ENCODE peak calls at places on chromosomes 7 and 10, in six cellular contexts. One of them, this sample, is unnamed.

GRCh38 chr10:103125323-103126267 is 67.5 kb downstream of the NT5C2 start:
- DNase-seq in non-pigmented ciliary epithelial cell: no peak
- DNase-seq in SHP77: no peak
- DNase-seq in NCI-H1092 treated with DMSO at 0.1 percent for 48 hours: no peak
- DNase-seq in spleen: no peak
- DNase-seq in activated T-helper 1 cell treated with Interleukin-2 at 50 U/mL for 16 hours: no peak
- DNase-seq in this sample: no peak

GRCh38 chr7:107874605-107875446 is 16.2 kb upstream of the DLD start:
- DNase-seq in activated T-helper 1 cell treated with Interleukin-2 at 50 U/mL for 16 hours: no peak
- DNase-seq in spleen: no peak
- DNase-seq in NCI-H1092 treated with DMSO at 0.1 percent for 48 hours: peak; percentile 73
- DNase-seq in non-pigmented ciliary epithelial cell: no peak
- DNase-seq in SHP77: peak; percentile 61
- DNase-seq in this sample: peak; percentile 68

GRCh38 chr10:5517546-5517945 is 7.2 kb upstream of the CALML3 start:
- DNase-seq in NCI-H1092 treated with DMSO at 0.1 percent for 48 hours: no peak
- DNase-seq in activated T-helper 1 cell treated with Interleukin-2 at 50 U/mL for 16 hours: no peak
- DNase-seq in spleen: no peak
- DNase-seq in SHP77: no peak
- DNase-seq in non-pigmented ciliary epithelial cell: no peak
- DNase-seq in this sample: no peak

GRCh38 chr10:121886997-121887622 is 40.7 kb downstream of the ATE1 start:
- DNase-seq in non-pigmented ciliary epithelial cell: peak; percentile 44
- DNase-seq in spleen: no peak
- DNase-seq in activated T-helper 1 cell treated with Interleukin-2 at 50 U/mL for 16 hours: peak; percentile 2
- DNase-seq in NCI-H1092 treated with DMSO at 0.1 percent for 48 hours: no peak
- DNase-seq in SHP77: peak; percentile 44
- DNase-seq in this sample: peak; percentile 70

GRCh38 chr7:50659329-50659965 is 94.2 kb upstream of the DDC start:
- DNase-seq in activated T-helper 1 cell treated with Interleukin-2 at 50 U/mL for 16 hours: no peak
- DNase-seq in NCI-H1092 treated with DMSO at 0.1 percent for 48 hours: no peak
- DNase-seq in spleen: no peak
- DNase-seq in non-pigmented ciliary epithelial cell: no peak
- DNase-seq in SHP77: no peak
- DNase-seq in this sample: no peak

GRCh38 chr7:96786261-96786997 is 76.8 kb upstream of the SEM1 start:
- DNase-seq in spleen: no peak
- DNase-seq in non-pigmented ciliary epithelial cell: no peak
- DNase-seq in activated T-helper 1 cell treated with Interleukin-2 at 50 U/mL for 16 hours: no peak
- DNase-seq in SHP77: no peak
- DNase-seq in NCI-H1092 treated with DMSO at 0.1 percent for 48 hours: peak; percentile 27
- DNase-seq in this sample: no peak

GRCh38 chr7:155212301-155213015 is 85.2 kb upstream of the INSIG1 start:
- DNase-seq in non-pigmented ciliary epithelial cell: no peak
- DNase-seq in NCI-H1092 treated with DMSO at 0.1 percent for 48 hours: no peak
- DNase-seq in SHP77: no peak
- DNase-seq in activated T-helper 1 cell treated with Interleukin-2 at 50 U/mL for 16 hours: no peak
- DNase-seq in spleen: peak; percentile 59
- DNase-seq in this sample: no peak

GRCh38 chr7:51732951-51733350 is 416.3 kb upstream of the COBL start:
- DNase-seq in spleen: no peak
- DNase-seq in SHP77: no peak
- DNase-seq in NCI-H1092 treated with DMSO at 0.1 percent for 48 hours: no peak
- DNase-seq in activated T-helper 1 cell treated with Interleukin-2 at 50 U/mL for 16 hours: no peak
- DNase-seq in non-pigmented ciliary epithelial cell: no peak
- DNase-seq in this sample: no peak

GRCh38 chr10:37685741-37686683 is 171.4 kb downstream of the ZNF248 start:
- DNase-seq in SHP77: no peak
- DNase-seq in activated T-helper 1 cell treated with Interleukin-2 at 50 U/mL for 16 hours: no peak
- DNase-seq in spleen: peak; percentile 59
- DNase-seq in NCI-H1092 treated with DMSO at 0.1 percent for 48 hours: no peak
- DNase-seq in non-pigmented ciliary epithelial cell: no peak
- DNase-seq in this sample: no peak

GRCh38 chr10:103849880-103850571 is 5.3 kb downstream of the SH3PXD2A start:
- DNase-seq in SHP77: no peak
- DNase-seq in NCI-H1092 treated with DMSO at 0.1 percent for 48 hours: no peak
- DNase-seq in spleen: no peak
- DNase-seq in activated T-helper 1 cell treated with Interleukin-2 at 50 U/mL for 16 hours: no peak
- DNase-seq in non-pigmented ciliary epithelial cell: peak; percentile 86
- DNase-seq in this sample: peak; percentile 92

GRCh38 chr10:23314835-23315239 is 29.8 kb downstream of the C10orf67 start:
- DNase-seq in NCI-H1092 treated with DMSO at 0.1 percent for 48 hours: peak; percentile 25
- DNase-seq in activated T-helper 1 cell treated with Interleukin-2 at 50 U/mL for 16 hours: no peak
- DNase-seq in non-pigmented ciliary epithelial cell: peak; percentile 66
- DNase-seq in SHP77: no peak
- DNase-seq in spleen: no peak
- DNase-seq in this sample: peak; percentile 80

GRCh38 chr7:14191686-14192098 is 202.2 kb upstream of the ETV1 start:
- DNase-seq in SHP77: no peak
- DNase-seq in non-pigmented ciliary epithelial cell: no peak
- DNase-seq in activated T-helper 1 cell treated with Interleukin-2 at 50 U/mL for 16 hours: no peak
- DNase-seq in spleen: no peak
- DNase-seq in NCI-H1092 treated with DMSO at 0.1 percent for 48 hours: no peak
- DNase-seq in this sample: peak; percentile 27

GRCh38 chr7:78472519-78472918 is 673.9 kb downstream of the PHTF2 start:
- DNase-seq in spleen: no peak
- DNase-seq in SHP77: no peak
- DNase-seq in NCI-H1092 treated with DMSO at 0.1 percent for 48 hours: no peak
- DNase-seq in non-pigmented ciliary epithelial cell: no peak
- DNase-seq in activated T-helper 1 cell treated with Interleukin-2 at 50 U/mL for 16 hours: no peak
- DNase-seq in this sample: peak; percentile 94

GRCh38 chr7:129188892-129189660 is 643 bp downstream of the SMO start:
- DNase-seq in NCI-H1092 treated with DMSO at 0.1 percent for 48 hours: no peak
- DNase-seq in SHP77: no peak
- DNase-seq in spleen: peak; percentile 80
- DNase-seq in non-pigmented ciliary epithelial cell: no peak
- DNase-seq in activated T-helper 1 cell treated with Interleukin-2 at 50 U/mL for 16 hours: no peak
- DNase-seq in this sample: peak; percentile 12

GRCh38 chr10:54660397-54660796 is 140.6 kb downstream of the PCDH15 start:
- DNase-seq in SHP77: no peak
- DNase-seq in activated T-helper 1 cell treated with Interleukin-2 at 50 U/mL for 16 hours: no peak
- DNase-seq in non-pigmented ciliary epithelial cell: no peak
- DNase-seq in NCI-H1092 treated with DMSO at 0.1 percent for 48 hours: no peak
- DNase-seq in spleen: no peak
- DNase-seq in this sample: no peak

GRCh38 chr10:80515941-80516340 is 21.8 kb upstream of the SH2D4B start:
- DNase-seq in NCI-H1092 treated with DMSO at 0.1 percent for 48 hours: no peak
- DNase-seq in activated T-helper 1 cell treated with Interleukin-2 at 50 U/mL for 16 hours: no peak
- DNase-seq in spleen: peak; percentile 60
- DNase-seq in SHP77: no peak
- DNase-seq in non-pigmented ciliary epithelial cell: no peak
- DNase-seq in this sample: no peak

This sample was measured in AG10803.